ENCODE peak calls at places on chromosomes 11 and 22, in seven cellular contexts. N, B, E, S, M, G and C are unnamed samples.

GRCh38 chr11:130599073-130599654 is 150.7 kb downstream of the ADAMTS15 start:
- DNase-seq in N (no peak), B (no peak), E (no peak), S (peak; percentile 84), M (peak; percentile 86), G (peak; percentile 87), C (peak; percentile 26)

GRCh38 chr11:3666023-3666530 is 5.1 kb downstream of the CHRNA10 start:
- DNase-seq in N (no peak), B (no peak), E (no peak), S (no peak), M (no peak), G (no peak), C (no peak)

GRCh38 chr11:14029971-14030531 is 67.5 kb downstream of the SPON1 start:
- DNase-seq in N (peak; percentile 18), B (no peak), E (no peak), S (peak; percentile 76), M (peak; percentile 97), G (peak; percentile 90), C (no peak)

GRCh38 chr22:26197427-26197826 is 28.2 kb downstream of the SEZ6L start:
- DNase-seq in N (no peak), B (no peak), E (no peak), S (no peak), M (no peak), G (no peak), C (no peak)

GRCh38 chr11:60985991-60986915 is 14.8 kb downstream of the CD6 start:
- DNase-seq in N (peak; percentile 91), B (no peak), E (no peak), S (no peak), M (no peak), G (peak; percentile 79), C (peak; percentile 40)

GRCh38 chr11:13119361-13119760 is 110.2 kb downstream of the RASSF10 start:
- DNase-seq in N (no peak), B (no peak), E (no peak), S (no peak), M (no peak), G (no peak), C (no peak)

GRCh38 chr11:77115181-77115611 is 12.6 kb downstream of the OMP start:
- DNase-seq in N (no peak), B (no peak), E (peak; percentile 75), S (peak; percentile 49), M (no peak), G (no peak), C (no peak)

GRCh38 chr11:84655729-84656128 is 971.4 kb downstream of the DLG2 start:
- DNase-seq in N (no peak), B (no peak), E (peak; percentile 32), S (no peak), M (no peak), G (no peak), C (no peak)

GRCh38 chr11:34609850-34610249 is 11.0 kb upstream of the EHF start:
- DNase-seq in N (no peak), B (peak; percentile 13), E (no peak), S (no peak), M (no peak), G (no peak), C (no peak)

GRCh38 chr22:29003975-29004646 is 57.5 kb downstream of the C22orf31 start:
- DNase-seq in N (no peak), B (peak; percentile 43), E (peak; percentile 67), S (no peak), M (peak; percentile 93), G (no peak), C (no peak)

GRCh38 chr11:12122083-12122482 is 11.7 kb downstream of the MICAL2 start:
- DNase-seq in N (no peak), B (peak; percentile 32), E (peak; percentile 82), S (no peak), M (no peak), G (peak; percentile 72), C (no peak)

GRCh38 chr11:34333787-34334186 is 24.0 kb downstream of the ABTB2 start:
- DNase-seq in N (no peak), B (no peak), E (no peak), S (no peak), M (no peak), G (no peak), C (no peak)

GRCh38 chr11:19985106-19985505 is 175.2 kb downstream of the DBX1 start:
- DNase-seq in N (no peak), B (no peak), E (no peak), S (no peak), M (no peak), G (no peak), C (no peak)

GRCh38 chr22:23499845-23500500 is 80.1 kb downstream of the IGLL1 start:
- DNase-seq in N (no peak), B (no peak), E (no peak), S (peak; percentile 24), M (no peak), G (peak; percentile 44), C (no peak)

GRCh38 chr11:17643506-17644405 is 75.6 kb upstream of the MYOD1 start:
- DNase-seq in N (no peak), B (no peak), E (no peak), S (no peak), M (no peak), G (peak; percentile 51), C (no peak)

GRCh38 chr11:70226967-70227366 is 23.9 kb downstream of the FADD start:
- DNase-seq in N (no peak), B (no peak), E (peak; percentile 85), S (no peak), M (no peak), G (no peak), C (no peak)

GRCh38 chr11:91802475-91802874 is 422.1 kb upstream of the FAT3 start:
- DNase-seq in N (no peak), B (no peak), E (peak; percentile 34), S (no peak), M (peak; percentile 55), G (no peak), C (no peak)

GRCh38 chr11:75100314-75100713 is 3.6 kb upstream of the OR2AT4 start:
- DNase-seq in N (no peak), B (no peak), E (no peak), S (no peak), M (no peak), G (no peak), C (peak; percentile 2)

GRCh38 chr11:122342089-122342749 is 226.2 kb upstream of the BLID start:
- DNase-seq in N (no peak), B (no peak), E (no peak), S (no peak), M (no peak), G (no peak), C (no peak)

GRCh38 chr11:68031136-68031459 is 617 bp downstream of the NDUFS8 start:
- DNase-seq in N (no peak), B (no peak), E (no peak), S (no peak), M (peak; percentile 51), G (peak; percentile 71), C (no peak)

GRCh38 chr11:23284626-23285025 is 424.4 kb upstream of the CCDC179 start:
- DNase-seq in N (no peak), B (no peak), E (no peak), S (no peak), M (no peak), G (no peak), C (peak; percentile 46)

GRCh38 chr11:117618273-117618672 is 178.7 kb downstream of the DSCAML1 start:
- DNase-seq in N (no peak), B (no peak), E (no peak), S (no peak), M (no peak), G (peak; percentile 0), C (no peak)

GRCh38 chr11:117620131-117620530 is 176.9 kb downstream of the DSCAML1 start:
- DNase-seq in N (no peak), B (no peak), E (no peak), S (no peak), M (peak; percentile 19), G (peak; percentile 17), C (no peak)

GRCh38 chr11:117620659-117621058 is 176.4 kb downstream of the DSCAML1 start:
- DNase-seq in N (no peak), B (no peak), E (no peak), S (no peak), M (no peak), G (no peak), C (no peak)

GRCh38 chr11:117616979-117617378 is 180.0 kb downstream of the DSCAML1 start:
- DNase-seq in N (no peak), B (no peak), E (no peak), S (no peak), M (no peak), G (peak; percentile 13), C (no peak)

DNA sequence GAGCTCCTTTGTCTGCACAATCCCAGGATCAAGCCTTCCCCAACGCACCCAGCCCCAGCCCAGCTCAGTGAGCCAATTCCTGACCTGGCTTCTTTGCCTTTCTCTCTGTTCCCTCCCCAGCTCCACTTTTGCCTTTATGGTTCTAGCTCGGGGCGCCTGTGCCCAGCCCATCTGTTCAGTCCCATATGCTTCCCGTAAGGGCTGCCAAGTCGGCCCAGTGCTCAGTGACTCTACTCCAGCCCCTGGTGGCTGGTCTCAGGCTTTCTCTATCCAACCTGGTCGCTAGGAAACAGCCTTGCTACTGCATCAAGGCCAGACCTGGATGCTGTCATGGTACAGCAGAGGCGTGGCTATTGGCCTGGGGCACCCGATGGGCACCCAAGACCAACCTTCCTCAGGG is 178.1 kb downstream of the DSCAML1 start:
- DNase-seq in N (no peak), B (no peak), E (peak; percentile 82), S (no peak), M (no peak), G (peak; percentile 32), C (no peak)
- TF ChIP-seq CTCF in N (no peak), B (no peak), E (peak; percentile 47), S (no peak), M (no peak), G (no peak), C (no peak)

GRCh38 chr11:31972623-31973022 is 118.3 kb upstream of the RCN1 start:
- DNase-seq in N (no peak), B (no peak), E (no peak), S (no peak), M (no peak), G (no peak), C (no peak)

GRCh38 chr11:31966846-31967245 is 124.0 kb upstream of the RCN1 start:
- DNase-seq in N (no peak), B (no peak), E (no peak), S (no peak), M (no peak), G (no peak), C (no peak)

GRCh38 chr11:31967404-31967950 is 123.4 kb upstream of the RCN1 start:
- DNase-seq in N (no peak), B (no peak), E (no peak), S (no peak), M (no peak), G (no peak), C (no peak)

GRCh38 chr11:31973175-31973574 is 117.7 kb upstream of the RCN1 start:
- DNase-seq in N (no peak), B (no peak), E (no peak), S (no peak), M (no peak), G (no peak), C (no peak)

GRCh38 chr11:31968774-31969433 is 122.0 kb upstream of the RCN1 start:
- DNase-seq in N (no peak), B (no peak), E (no peak), S (no peak), M (no peak), G (no peak), C (peak; percentile 72)
- H3K4me3 ChIP-seq in N (no peak overlapping the region), B (no peak overlapping the region), E (no peak overlapping the region), S (no peak overlapping the region), M (no peak overlapping the region), G (no peak overlapping the region), C (no peak overlapping the region)

GRCh38 chr11:110434952-110435779 is 5.4 kb downstream of the FDX1 start:
- DNase-seq in N (peak; percentile 47), B (peak; percentile 15), E (peak; percentile 69), S (no peak), M (peak; percentile 67), G (no peak), C (no peak)
- TF ChIP-seq CTCF in N (peak; percentile 62), B (peak; percentile 30), E (peak; percentile 76), S (no peak), M (peak; percentile 37), G (peak; percentile 27), C (no peak)

GRCh38 chr22:30305906-30306628 is 16.8 kb upstream of the CASTOR1 start:
- DNase-seq in N (no peak), B (no peak), E (no peak), S (no peak), M (no peak), G (no peak), C (no peak)
- H3K4me3 ChIP-seq in N (no peak overlapping the region), B (no peak overlapping the region), E (no peak overlapping the region), S (peak overlapping the region; percentile 41), M (no peak overlapping the region), G (peak overlapping the region; percentile 18), C (no peak overlapping the region)